ENCODE peak calls at places on chromosome 9, in ten cellular contexts. One of them, this sample, is unnamed.

GRCh38 chr9:27665121-27665520 is 91.8 kb upstream of the C9orf72 start:
- DNase-seq in fibroblast of lung: no peak
- DNase-seq in Caco-2: peak
- DNase-seq in breast epithelium: no peak
- DNase-seq in type B pancreatic cell: no peak
- DNase-seq in epithelial cell of esophagus: peak
- DNase-seq in cardiac muscle cell: no peak
- DNase-seq in H1: no peak
- DNase-seq in fibroblast of the aortic adventitia: no peak
- DNase-seq in colonic mucosa: peak
- DNase-seq in this sample: no peak

GRCh38 chr9:70080481-70081119 is 37.0 kb downstream of the MAMDC2 start:
- DNase-seq in fibroblast of lung: peak
- DNase-seq in Caco-2: no peak
- DNase-seq in H1: no peak
- DNase-seq in type B pancreatic cell: no peak
- DNase-seq in cardiac muscle cell: peak
- DNase-seq in breast epithelium: peak
- DNase-seq in epithelial cell of esophagus: no peak
- DNase-seq in colonic mucosa: no peak
- DNase-seq in fibroblast of the aortic adventitia: peak
- DNase-seq in this sample: no peak

GRCh38 chr9:81473708-81474107 is 215.6 kb downstream of the TLE1 start:
- DNase-seq in cardiac muscle cell: no peak
- DNase-seq in breast epithelium: no peak
- DNase-seq in epithelial cell of esophagus: peak
- DNase-seq in fibroblast of the aortic adventitia: no peak
- DNase-seq in colonic mucosa: no peak
- DNase-seq in fibroblast of lung: peak
- DNase-seq in Caco-2: no peak
- DNase-seq in H1: no peak
- DNase-seq in type B pancreatic cell: no peak
- DNase-seq in this sample: no peak

GRCh38 chr9:89315482-89315881 is 2.8 kb upstream of the SECISBP2 start:
- DNase-seq in cardiac muscle cell: no peak
- DNase-seq in type B pancreatic cell: no peak
- DNase-seq in H1: no peak
- DNase-seq in Caco-2: no peak
- DNase-seq in fibroblast of lung: no peak
- DNase-seq in fibroblast of the aortic adventitia: no peak
- DNase-seq in epithelial cell of esophagus: no peak
- DNase-seq in colonic mucosa: no peak
- DNase-seq in breast epithelium: no peak
- DNase-seq in this sample: no peak

GRCh38 chr9:128316421-128316820 is 5.8 kb downstream of the TRUB2 start:
- DNase-seq in colonic mucosa: no peak
- DNase-seq in fibroblast of lung: no peak
- DNase-seq in fibroblast of the aortic adventitia: no peak
- DNase-seq in H1: no peak
- DNase-seq in Caco-2: no peak
- DNase-seq in type B pancreatic cell: no peak
- DNase-seq in breast epithelium: no peak
- DNase-seq in epithelial cell of esophagus: no peak
- DNase-seq in cardiac muscle cell: no peak
- DNase-seq in this sample: no peak

GRCh38 chr9:85515021-85515420 is 226.7 kb downstream of the AGTPBP1 start:
- DNase-seq in Caco-2: no peak
- DNase-seq in fibroblast of the aortic adventitia: no peak
- DNase-seq in H1: no peak
- DNase-seq in type B pancreatic cell: no peak
- DNase-seq in cardiac muscle cell: no peak
- DNase-seq in fibroblast of lung: no peak
- DNase-seq in epithelial cell of esophagus: peak
- DNase-seq in colonic mucosa: no peak
- DNase-seq in breast epithelium: no peak
- DNase-seq in this sample: no peak

GRCh38 chr9:86975571-86975970 is 28.3 kb upstream of the GAS1 start:
- DNase-seq in fibroblast of lung: no peak
- DNase-seq in type B pancreatic cell: no peak
- DNase-seq in epithelial cell of esophagus: no peak
- DNase-seq in Caco-2: no peak
- DNase-seq in H1: no peak
- DNase-seq in breast epithelium: no peak
- DNase-seq in cardiac muscle cell: peak
- DNase-seq in colonic mucosa: no peak
- DNase-seq in fibroblast of the aortic adventitia: peak
- DNase-seq in this sample: no peak

GRCh38 chr9:106284300-106284699 is 578.7 kb upstream of the ZNF462 start:
- DNase-seq in epithelial cell of esophagus: peak
- DNase-seq in H1: no peak
- DNase-seq in fibroblast of the aortic adventitia: no peak
- DNase-seq in colonic mucosa: no peak
- DNase-seq in type B pancreatic cell: no peak
- DNase-seq in breast epithelium: no peak
- DNase-seq in fibroblast of lung: no peak
- DNase-seq in cardiac muscle cell: no peak
- DNase-seq in Caco-2: no peak
- DNase-seq in this sample: no peak

GRCh38 chr9:14317667-14318255 is 3.8 kb upstream of the NFIB start:
- DNase-seq in breast epithelium: no peak
- DNase-seq in H1: no peak
- DNase-seq in fibroblast of the aortic adventitia: no peak
- DNase-seq in colonic mucosa: no peak
- DNase-seq in type B pancreatic cell: no peak
- DNase-seq in fibroblast of lung: no peak
- DNase-seq in epithelial cell of esophagus: no peak
- DNase-seq in Caco-2: no peak
- DNase-seq in cardiac muscle cell: no peak
- DNase-seq in this sample: no peak

GRCh38 chr9:74517188-74517587 is 20.1 kb downstream of the RORB start:
- DNase-seq in Caco-2: no peak
- DNase-seq in colonic mucosa: no peak
- DNase-seq in H1: no peak
- DNase-seq in breast epithelium: no peak
- DNase-seq in fibroblast of the aortic adventitia: no peak
- DNase-seq in cardiac muscle cell: no peak
- DNase-seq in fibroblast of lung: no peak
- DNase-seq in type B pancreatic cell: no peak
- DNase-seq in epithelial cell of esophagus: no peak
- DNase-seq in this sample: no peak

GRCh38 chr9:74524289-74524688 is 27.2 kb downstream of the RORB start:
- DNase-seq in cardiac muscle cell: no peak
- DNase-seq in breast epithelium: no peak
- DNase-seq in Caco-2: no peak
- DNase-seq in epithelial cell of esophagus: no peak
- DNase-seq in type B pancreatic cell: no peak
- DNase-seq in colonic mucosa: no peak
- DNase-seq in fibroblast of the aortic adventitia: no peak
- DNase-seq in H1: no peak
- DNase-seq in fibroblast of lung: no peak
- DNase-seq in this sample: no peak

GRCh38 chr9:74521009-74521408 is 23.9 kb downstream of the RORB start:
- DNase-seq in fibroblast of lung: peak
- DNase-seq in H1: no peak
- DNase-seq in epithelial cell of esophagus: no peak
- DNase-seq in fibroblast of the aortic adventitia: peak
- DNase-seq in Caco-2: no peak
- DNase-seq in cardiac muscle cell: no peak
- DNase-seq in breast epithelium: no peak
- DNase-seq in type B pancreatic cell: no peak
- DNase-seq in colonic mucosa: no peak
- DNase-seq in this sample: no peak

DNA sequence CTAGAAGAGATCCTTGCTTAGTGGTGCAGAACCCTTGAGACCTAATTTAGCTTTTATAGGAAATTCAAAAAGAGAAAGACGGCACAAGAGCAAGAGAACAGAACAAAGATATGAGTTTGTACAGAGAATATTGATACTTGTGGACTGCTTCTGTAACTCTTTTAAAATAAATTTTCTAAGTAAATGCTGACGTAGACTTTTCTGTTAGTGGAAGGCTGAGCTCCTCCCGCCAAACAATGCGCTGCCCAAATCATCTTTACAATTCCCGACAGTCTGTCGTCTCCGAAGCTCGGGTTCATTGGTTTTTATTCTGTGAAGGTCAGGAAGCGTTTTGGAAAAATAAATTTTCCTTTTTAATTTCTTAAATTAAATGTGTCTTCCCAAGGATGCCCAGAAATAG is 22.3 kb downstream of the RORB start:
- DNase-seq in fibroblast of the aortic adventitia: no peak
- DNase-seq in type B pancreatic cell: no peak
- DNase-seq in H1: no peak
- DNase-seq in breast epithelium: no peak
- DNase-seq in Caco-2: no peak
- DNase-seq in cardiac muscle cell: no peak
- DNase-seq in epithelial cell of esophagus: no peak
- DNase-seq in fibroblast of lung: no peak
- DNase-seq in colonic mucosa: no peak
- DNase-seq in this sample: no peak
- TF ChIP-seq CTCF in fibroblast of the aortic adventitia: no peak
- TF ChIP-seq CTCF in type B pancreatic cell: no peak
- TF ChIP-seq CTCF in H1: no peak
- TF ChIP-seq CTCF in breast epithelium: no peak
- TF ChIP-seq CTCF in Caco-2: no peak
- TF ChIP-seq CTCF in cardiac muscle cell: no peak
- TF ChIP-seq CTCF in epithelial cell of esophagus: no peak
- TF ChIP-seq CTCF in fibroblast of lung: no peak
- TF ChIP-seq CTCF in colonic mucosa: no peak
- TF ChIP-seq CTCF in this sample: no peak

DNA sequence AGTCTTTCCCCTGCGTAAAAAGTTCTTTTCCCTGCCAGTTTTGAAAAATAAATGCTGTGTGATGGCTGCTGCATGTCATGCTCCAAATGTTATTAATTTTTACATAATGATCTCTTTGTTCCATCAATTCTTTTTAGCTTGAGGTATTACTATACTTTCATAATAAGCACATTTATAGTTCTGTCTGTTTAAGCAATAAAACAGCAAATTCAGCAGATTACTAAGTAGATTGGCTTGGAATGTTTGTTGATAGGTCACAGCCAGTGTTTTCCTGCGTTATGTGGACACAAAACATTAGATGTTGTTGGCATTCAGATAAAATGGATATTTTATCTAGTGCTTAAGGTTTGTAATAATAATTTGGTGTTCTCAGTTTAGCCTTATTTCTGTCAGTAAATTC is 242.0 kb downstream of the KDM4C start:
- DNase-seq in type B pancreatic cell: no peak
- DNase-seq in fibroblast of the aortic adventitia: no peak
- DNase-seq in cardiac muscle cell: no peak
- DNase-seq in epithelial cell of esophagus: no peak
- DNase-seq in Caco-2: no peak
- DNase-seq in H1: no peak
- DNase-seq in breast epithelium: no peak
- DNase-seq in colonic mucosa: no peak
- DNase-seq in fibroblast of lung: no peak
- DNase-seq in this sample: no peak
- TF ChIP-seq CTCF in type B pancreatic cell: no peak
- TF ChIP-seq CTCF in fibroblast of the aortic adventitia: no peak
- TF ChIP-seq CTCF in cardiac muscle cell: no peak
- TF ChIP-seq CTCF in epithelial cell of esophagus: no peak
- TF ChIP-seq CTCF in Caco-2: no peak
- TF ChIP-seq CTCF in H1: no peak
- TF ChIP-seq CTCF in breast epithelium: no peak
- TF ChIP-seq CTCF in colonic mucosa: no peak
- TF ChIP-seq CTCF in fibroblast of lung: no peak
- TF ChIP-seq CTCF in this sample: no peak

DNA sequence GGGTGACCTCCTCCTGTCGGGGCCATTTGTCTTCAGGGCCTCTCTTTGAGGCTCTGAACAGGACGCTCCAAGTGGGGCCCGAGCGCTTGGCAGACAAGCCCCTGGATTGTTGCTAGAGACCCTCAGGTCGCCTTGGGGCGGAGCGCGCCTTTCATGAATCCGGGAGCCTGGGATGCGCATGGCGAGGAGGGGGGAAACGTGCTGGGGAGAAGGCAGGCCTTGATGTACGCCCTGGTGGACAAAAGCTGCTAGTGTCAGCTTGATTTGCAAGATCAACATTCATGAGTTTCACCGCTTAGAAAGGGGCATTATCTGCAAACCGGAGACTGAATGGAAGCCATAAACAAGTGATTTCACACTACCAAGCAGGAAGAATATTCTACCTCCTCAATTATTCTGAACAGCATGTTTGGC is 226.3 kb downstream of the SMARCA2 start:
- DNase-seq in cardiac muscle cell: peak
- DNase-seq in breast epithelium: no peak
- DNase-seq in Caco-2: no peak
- DNase-seq in fibroblast of the aortic adventitia: no peak
- DNase-seq in colonic mucosa: peak
- DNase-seq in epithelial cell of esophagus: peak
- DNase-seq in type B pancreatic cell: peak
- DNase-seq in H1: peak
- DNase-seq in fibroblast of lung: peak
- DNase-seq in this sample: peak
- TF ChIP-seq CTCF in cardiac muscle cell: peak
- TF ChIP-seq CTCF in breast epithelium: no peak
- TF ChIP-seq CTCF in Caco-2: no peak
- TF ChIP-seq CTCF in fibroblast of the aortic adventitia: peak
- TF ChIP-seq CTCF in colonic mucosa: peak
- TF ChIP-seq CTCF in epithelial cell of esophagus: peak
- TF ChIP-seq CTCF in type B pancreatic cell: peak
- TF ChIP-seq CTCF in H1: peak
- TF ChIP-seq CTCF in fibroblast of lung: peak
- TF ChIP-seq CTCF in this sample: peak

GRCh38 chr9:95810814-95811213 is 64.7 kb upstream of the ERCC6L2 start:
- DNase-seq in fibroblast of the aortic adventitia: no peak
- DNase-seq in colonic mucosa: no peak
- DNase-seq in epithelial cell of esophagus: peak
- DNase-seq in Caco-2: no peak
- DNase-seq in H1: no peak
- DNase-seq in type B pancreatic cell: no peak
- DNase-seq in breast epithelium: no peak
- DNase-seq in cardiac muscle cell: no peak
- DNase-seq in fibroblast of lung: no peak
- DNase-seq in this sample: no peak

GRCh38 chr9:95807326-95807947 is 68.1 kb upstream of the ERCC6L2 start:
- DNase-seq in cardiac muscle cell: no peak
- DNase-seq in type B pancreatic cell: no peak
- DNase-seq in H1: no peak
- DNase-seq in epithelial cell of esophagus: no peak
- DNase-seq in fibroblast of lung: no peak
- DNase-seq in breast epithelium: no peak
- DNase-seq in fibroblast of the aortic adventitia: no peak
- DNase-seq in Caco-2: no peak
- DNase-seq in colonic mucosa: no peak
- DNase-seq in this sample: no peak

GRCh38 chr9:95809686-95810085 is 65.8 kb upstream of the ERCC6L2 start:
- DNase-seq in breast epithelium: no peak
- DNase-seq in H1: no peak
- DNase-seq in fibroblast of the aortic adventitia: no peak
- DNase-seq in fibroblast of lung: no peak
- DNase-seq in colonic mucosa: no peak
- DNase-seq in type B pancreatic cell: no peak
- DNase-seq in epithelial cell of esophagus: no peak
- DNase-seq in Caco-2: no peak
- DNase-seq in cardiac muscle cell: no peak
- DNase-seq in this sample: no peak

GRCh38 chr9:95808001-95808400 is 67.5 kb upstream of the ERCC6L2 start:
- DNase-seq in type B pancreatic cell: no peak
- DNase-seq in cardiac muscle cell: peak
- DNase-seq in fibroblast of lung: peak
- DNase-seq in fibroblast of the aortic adventitia: peak
- DNase-seq in Caco-2: no peak
- DNase-seq in epithelial cell of esophagus: peak
- DNase-seq in colonic mucosa: no peak
- DNase-seq in H1: no peak
- DNase-seq in breast epithelium: no peak
- DNase-seq in this sample: no peak

GRCh38 chr9:95810133-95810532 is 65.4 kb upstream of the ERCC6L2 start:
- DNase-seq in Caco-2: no peak
- DNase-seq in fibroblast of lung: no peak
- DNase-seq in epithelial cell of esophagus: no peak
- DNase-seq in fibroblast of the aortic adventitia: no peak
- DNase-seq in cardiac muscle cell: no peak
- DNase-seq in colonic mucosa: no peak
- DNase-seq in H1: no peak
- DNase-seq in breast epithelium: no peak
- DNase-seq in type B pancreatic cell: no peak
- DNase-seq in this sample: no peak
- TF ChIP-seq CTCF in Caco-2: no peak
- TF ChIP-seq CTCF in fibroblast of lung: no peak
- TF ChIP-seq CTCF in epithelial cell of esophagus: no peak
- TF ChIP-seq CTCF in fibroblast of the aortic adventitia: no peak
- TF ChIP-seq CTCF in cardiac muscle cell: no peak
- TF ChIP-seq CTCF in colonic mucosa: no peak
- TF ChIP-seq CTCF in H1: no peak
- TF ChIP-seq CTCF in breast epithelium: no peak
- TF ChIP-seq CTCF in type B pancreatic cell: no peak
- TF ChIP-seq CTCF in this sample: no peak

This sample was measured in epithelial cell of proximal tubule.